ENCODE peak calls at places on chromosomes 1 and 21, in eight cellular contexts. S is foreskin fibroblast, E is nephron progenitor cell, G is thyroid gland, C is AG10803, K is HFF-Myc, A is K562, Z is AG09309. U is an unnamed sample.

GRCh38 chr1:27508139-27508665 is 18.2 kb upstream of the WASF2 start:
- DNase-seq in Z (no peak), E (no peak), K (no peak), S (no peak), G (no peak), A (peak; percentile 82), C (peak; percentile 56), U (no peak)

GRCh38 chr1:241336335-241336734 is 20.7 kb downstream of the RGS7 start:
- DNase-seq in G (no peak), K (no peak), E (no peak), Z (peak; percentile 31), A (no peak), C (peak; percentile 5), S (peak; percentile 52), U (no peak)

GRCh38 chr1:246691622-246692495 is 32.4 kb upstream of the SCCPDH start:
- DNase-seq in Z (no peak), S (no peak), A (no peak), G (no peak), K (no peak), E (no peak), C (peak; percentile 32), U (no peak)

GRCh38 chr1:95371666-95372320 is 137.8 kb downstream of the RWDD3 start:
- DNase-seq in Z (no peak), K (no peak), S (no peak), C (no peak), E (no peak), G (no peak), A (no peak), U (no peak)

GRCh38 chr1:199867601-199868000 is 159.9 kb upstream of the NR5A2 start:
- DNase-seq in G (no peak), A (no peak), Z (no peak), C (no peak), K (no peak), S (peak; percentile 32), E (no peak), U (no peak)

GRCh38 chr1:2412773-2413494 is 570 bp upstream of the PEX10 start:
- DNase-seq in K (no peak), E (peak; percentile 29), A (peak; percentile 53), S (peak; percentile 36), G (peak; percentile 29), C (peak; percentile 48), Z (no peak), U (no peak)

GRCh38 chr1:218874313-218874712 is 299.4 kb upstream of the LYPLAL1 start:
- DNase-seq in E (no peak), Z (peak; percentile 82), K (no peak), S (peak; percentile 29), G (no peak), A (no peak), C (peak; percentile 14), U (no peak)

GRCh38 chr1:9422921-9423505 is 116.3 kb upstream of the SLC25A33 start:
- DNase-seq in E (no peak), Z (no peak), G (no peak), A (no peak), C (no peak), K (no peak), S (no peak), U (no peak)

GRCh38 chr1:32780628-32781267 is 36.4 kb downstream of the YARS1 start:
- DNase-seq in S (no peak), Z (no peak), C (no peak), E (no peak), A (no peak), G (no peak), K (no peak), U (no peak)

GRCh38 chr1:179129702-179130473 is 48.0 kb downstream of the TOR3A start:
- DNase-seq in G (no peak), Z (no peak), E (no peak), K (no peak), S (no peak), C (no peak), A (peak; percentile 10), U (no peak)

GRCh38 chr1:212536586-212536985 is 72.0 kb upstream of the ATF3 start:
- DNase-seq in C (no peak), E (no peak), S (no peak), Z (no peak), G (no peak), K (no peak), A (no peak), U (no peak)

GRCh38 chr1:157279157-157280140 is 141.3 kb upstream of the ETV3 start:
- DNase-seq in C (no peak), S (no peak), A (peak; percentile 91), E (no peak), K (no peak), G (no peak), Z (no peak), U (peak; percentile 51)

GRCh38 chr1:81424056-81424455 is 376.7 kb upstream of the ADGRL2 start:
- DNase-seq in E (no peak), S (no peak), K (no peak), C (peak; percentile 35), A (no peak), G (no peak), Z (no peak), U (no peak)

GRCh38 chr1:198254948-198255347 is 98.2 kb downstream of the NEK7 start:
- DNase-seq in G (no peak), K (no peak), S (no peak), C (no peak), A (no peak), Z (no peak), E (no peak), U (no peak)

GRCh38 chr21:28174006-28174405 is 818.7 kb downstream of the LTN1 start:
- DNase-seq in C (no peak), E (no peak), S (no peak), Z (no peak), A (no peak), K (no peak), G (no peak), U (no peak)

GRCh38 chr1:93908394-93909145 is 660 bp downstream of the GCLM start:
- DNase-seq in E (peak; percentile 41), G (peak; percentile 60), Z (no peak), A (peak; percentile 62), K (no peak), S (peak; percentile 3), C (no peak), U (no peak)

GRCh38 chr21:46097826-46098286 is at the start of gene COL6A2:
- DNase-seq in S (peak; percentile 83), C (peak; percentile 74), Z (no peak), K (no peak), E (peak; percentile 80), A (peak; percentile 61), G (peak; percentile 39), U (peak; percentile 90)

GRCh38 chr1:21626921-21627339 is 42.2 kb downstream of the RAP1GAP start:
- DNase-seq in A (no peak), K (no peak), Z (no peak), G (no peak), C (no peak), S (no peak), E (no peak), U (no peak)

GRCh38 chr21:17775431-17776126 is 43.6 kb downstream of the C21orf91 start:
- DNase-seq in A (no peak), K (no peak), C (no peak), Z (no peak), G (no peak), S (no peak), E (no peak), U (no peak)

GRCh38 chr1:202150187-202150586 is 5.7 kb upstream of the ARL8A start:
- DNase-seq in C (no peak), S (no peak), A (no peak), K (no peak), E (no peak), G (no peak), Z (no peak), U (no peak)

DNA sequence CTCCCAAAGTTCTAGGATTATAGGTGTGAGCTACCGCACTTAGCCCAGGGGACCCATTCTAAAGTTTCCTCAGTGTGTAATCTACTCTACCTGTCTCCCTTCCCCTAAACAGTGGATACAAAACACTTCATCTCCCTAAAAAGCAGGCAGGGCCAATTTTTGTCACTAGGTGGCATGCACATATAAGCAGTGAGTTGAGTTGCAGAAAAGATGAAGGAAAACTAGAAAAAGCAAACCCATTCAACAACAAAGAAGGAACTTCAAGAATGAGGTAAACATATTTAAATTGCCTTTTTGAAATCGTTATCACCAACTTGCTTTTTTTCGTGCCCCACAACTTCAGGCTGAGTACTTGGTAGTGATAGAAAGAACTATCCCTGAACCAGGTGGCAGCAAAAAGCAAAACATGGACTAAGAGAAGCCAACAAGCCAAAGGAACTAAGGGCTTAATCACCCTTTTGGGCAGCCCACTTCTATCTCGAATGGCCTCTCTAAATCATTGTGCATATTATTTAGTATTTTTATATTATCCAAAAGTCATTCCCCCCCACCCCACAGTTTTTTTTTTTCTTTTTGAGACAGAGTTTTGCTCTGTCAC is 19.7 kb upstream of the ALDH9A1 start:
- DNase-seq in G (peak; percentile 56), C (peak; percentile 70), K (peak; percentile 39), Z (peak; percentile 35), E (peak; percentile 26), S (peak; percentile 48), A (peak; percentile 77), U (no peak)
- TF ChIP-seq CTCF in G (peak; percentile 76), C (peak; percentile 89), K (peak; percentile 67), Z (peak; percentile 82), E (peak; percentile 53), S (peak; percentile 92), A (peak; percentile 87), U (peak; percentile 87)

GRCh38 chr1:236140705-236141446 is 1.5 kb upstream of the GPR137B start:
- DNase-seq in C (no peak), G (no peak), E (no peak), A (no peak), Z (no peak), S (no peak), K (no peak), U (no peak)
- TF ChIP-seq CTCF in C (no peak), G (no peak), E (no peak), A (no peak), Z (no peak), S (no peak), K (no peak), U (no peak)

GRCh38 chr1:54311506-54311905 is 94.7 kb downstream of the SSBP3 start:
- DNase-seq in G (no peak), C (no peak), K (no peak), A (no peak), E (no peak), S (no peak), Z (no peak), U (no peak)

GRCh38 chr1:54307305-54307704 is 98.9 kb downstream of the SSBP3 start:
- DNase-seq in C (no peak), G (no peak), K (no peak), E (no peak), A (no peak), S (no peak), Z (no peak), U (no peak)

GRCh38 chr1:54309631-54310366 is 96.4 kb downstream of the SSBP3 start:
- DNase-seq in C (no peak), G (no peak), A (no peak), K (no peak), Z (no peak), S (no peak), E (no peak), U (no peak)

GRCh38 chr1:54312874-54313316 is 93.3 kb downstream of the SSBP3 start:
- DNase-seq in K (peak; percentile 77), S (peak; percentile 83), A (no peak), E (peak; percentile 54), C (peak; percentile 82), G (peak; percentile 39), Z (no peak), U (no peak)

GRCh38 chr1:54310439-54311328 is 95.5 kb downstream of the SSBP3 start:
- DNase-seq in Z (no peak), C (peak; percentile 28), G (no peak), E (peak; percentile 72), S (no peak), K (no peak), A (peak; percentile 79), U (no peak)
- TF ChIP-seq CTCF in Z (peak; percentile 63), C (peak; percentile 54), G (no peak), E (peak; percentile 46), S (peak; percentile 48), K (peak; percentile 65), A (peak; percentile 81), U (peak; percentile 46)

GRCh38 chr1:203196371-203196770 is 9.9 kb upstream of the CHI3L1 start:
- DNase-seq in G (no peak), S (no peak), K (no peak), Z (no peak), A (peak; percentile 22), C (peak; percentile 11), E (no peak), U (no peak)
- TF ChIP-seq CTCF in G (no peak), S (no peak), K (no peak), Z (peak; percentile 23), A (peak; percentile 55), C (peak; percentile 29), E (no peak), U (no peak)